ENCODE peak calls at places on chromosomes 3 and 15, in eight cellular contexts. One of them, this sample, is unnamed.

GRCh38 chr3:108130705-108131104 is 39.9 kb upstream of the CD47 start:
- DNase-seq in fibroblast of mammary gland: peak; percentile 54
- DNase-seq in fibroblast of lung: peak; percentile 61
- DNase-seq in AG09309: no peak
- DNase-seq in brain microvascular endothelial cell: no peak
- DNase-seq in astrocyte of the spinal cord: peak; percentile 0
- DNase-seq in A549: no peak
- DNase-seq in HFF-Myc: no peak
- DNase-seq in this sample: no peak

GRCh38 chr3:74614133-74614967 is at the start of gene CNTN3:
- DNase-seq in fibroblast of mammary gland: peak; percentile 35
- DNase-seq in fibroblast of lung: peak; percentile 26
- DNase-seq in AG09309: no peak
- DNase-seq in brain microvascular endothelial cell: no peak
- DNase-seq in astrocyte of the spinal cord: no peak
- DNase-seq in A549: no peak
- DNase-seq in HFF-Myc: no peak
- DNase-seq in this sample: no peak

GRCh38 chr15:47384316-47384715 is 333.0 kb upstream of the SEMA6D start:
- DNase-seq in fibroblast of mammary gland: peak; percentile 92
- DNase-seq in fibroblast of lung: peak; percentile 91
- DNase-seq in AG09309: peak; percentile 10
- DNase-seq in brain microvascular endothelial cell: peak; percentile 94
- DNase-seq in astrocyte of the spinal cord: peak; percentile 89
- DNase-seq in A549: peak; percentile 0
- DNase-seq in HFF-Myc: peak; percentile 75
- DNase-seq in this sample: no peak

GRCh38 chr3:40516201-40516600 is 8.6 kb upstream of the ZNF621 start:
- DNase-seq in fibroblast of mammary gland: no peak
- DNase-seq in fibroblast of lung: peak; percentile 84
- DNase-seq in AG09309: no peak
- DNase-seq in brain microvascular endothelial cell: peak; percentile 64
- DNase-seq in astrocyte of the spinal cord: peak; percentile 48
- DNase-seq in A549: no peak
- DNase-seq in HFF-Myc: no peak
- DNase-seq in this sample: no peak

GRCh38 chr3:72960812-72961518 is 35.6 kb upstream of the PPP4R2 start:
- DNase-seq in fibroblast of mammary gland: peak; percentile 75
- DNase-seq in fibroblast of lung: peak; percentile 15
- DNase-seq in AG09309: peak; percentile 37
- DNase-seq in brain microvascular endothelial cell: peak; percentile 20
- DNase-seq in astrocyte of the spinal cord: no peak
- DNase-seq in A549: no peak
- DNase-seq in HFF-Myc: no peak
- DNase-seq in this sample: peak; percentile 56

GRCh38 chr15:48358681-48359152 is 27.5 kb downstream of the DUT start:
- DNase-seq in fibroblast of mammary gland: peak; percentile 85
- DNase-seq in fibroblast of lung: peak; percentile 46
- DNase-seq in AG09309: no peak
- DNase-seq in brain microvascular endothelial cell: no peak
- DNase-seq in astrocyte of the spinal cord: peak; percentile 55
- DNase-seq in A549: no peak
- DNase-seq in HFF-Myc: no peak
- DNase-seq in this sample: no peak

GRCh38 chr3:151501171-151501790 is 40.4 kb upstream of the IGSF10 start:
- DNase-seq in fibroblast of mammary gland: no peak
- DNase-seq in fibroblast of lung: no peak
- DNase-seq in AG09309: no peak
- DNase-seq in brain microvascular endothelial cell: no peak
- DNase-seq in astrocyte of the spinal cord: no peak
- DNase-seq in A549: no peak
- DNase-seq in HFF-Myc: no peak
- DNase-seq in this sample: no peak

GRCh38 chr15:27774638-27775037 is 324.5 kb downstream of the OCA2 start:
- DNase-seq in fibroblast of mammary gland: no peak
- DNase-seq in fibroblast of lung: no peak
- DNase-seq in AG09309: no peak
- DNase-seq in brain microvascular endothelial cell: no peak
- DNase-seq in astrocyte of the spinal cord: no peak
- DNase-seq in A549: no peak
- DNase-seq in HFF-Myc: no peak
- DNase-seq in this sample: no peak

GRCh38 chr3:14725015-14725431 is 50.1 kb downstream of the C3orf20 start:
- DNase-seq in fibroblast of mammary gland: peak; percentile 86
- DNase-seq in fibroblast of lung: peak; percentile 30
- DNase-seq in AG09309: peak; percentile 27
- DNase-seq in brain microvascular endothelial cell: peak; percentile 22
- DNase-seq in astrocyte of the spinal cord: no peak
- DNase-seq in A549: peak; percentile 6
- DNase-seq in HFF-Myc: peak; percentile 6
- DNase-seq in this sample: peak; percentile 77

GRCh38 chr15:77021803-77022381 is 27.0 kb downstream of the PSTPIP1 start:
- DNase-seq in fibroblast of mammary gland: peak; percentile 47
- DNase-seq in fibroblast of lung: peak; percentile 65
- DNase-seq in AG09309: peak; percentile 17
- DNase-seq in brain microvascular endothelial cell: peak; percentile 33
- DNase-seq in astrocyte of the spinal cord: peak; percentile 36
- DNase-seq in A549: no peak
- DNase-seq in HFF-Myc: no peak
- DNase-seq in this sample: no peak

GRCh38 chr3:56796202-56796601 is 5.5 kb downstream of the ARHGEF3 start:
- DNase-seq in fibroblast of mammary gland: peak; percentile 46
- DNase-seq in fibroblast of lung: peak; percentile 90
- DNase-seq in AG09309: peak; percentile 68
- DNase-seq in brain microvascular endothelial cell: peak; percentile 69
- DNase-seq in astrocyte of the spinal cord: peak; percentile 32
- DNase-seq in A549: no peak
- DNase-seq in HFF-Myc: no peak
- DNase-seq in this sample: no peak

GRCh38 chr15:67135494-67135893 is 70.1 kb downstream of the SMAD3 start:
- DNase-seq in fibroblast of mammary gland: no peak
- DNase-seq in fibroblast of lung: peak; percentile 78
- DNase-seq in AG09309: no peak
- DNase-seq in brain microvascular endothelial cell: no peak
- DNase-seq in astrocyte of the spinal cord: peak; percentile 66
- DNase-seq in A549: peak; percentile 90
- DNase-seq in HFF-Myc: no peak
- DNase-seq in this sample: no peak

GRCh38 chr3:52070724-52071621 is 14.6 kb upstream of the DUSP7 start:
- DNase-seq in fibroblast of mammary gland: no peak
- DNase-seq in fibroblast of lung: no peak
- DNase-seq in AG09309: no peak
- DNase-seq in brain microvascular endothelial cell: no peak
- DNase-seq in astrocyte of the spinal cord: no peak
- DNase-seq in A549: no peak
- DNase-seq in HFF-Myc: no peak
- DNase-seq in this sample: no peak

GRCh38 chr3:81419196-81419595 is 342.2 kb downstream of the GBE1 start:
- DNase-seq in fibroblast of mammary gland: peak; percentile 35
- DNase-seq in fibroblast of lung: no peak
- DNase-seq in AG09309: no peak
- DNase-seq in brain microvascular endothelial cell: no peak
- DNase-seq in astrocyte of the spinal cord: peak; percentile 39
- DNase-seq in A549: peak; percentile 6
- DNase-seq in HFF-Myc: no peak
- DNase-seq in this sample: no peak

GRCh38 chr15:73053398-73053723 is 1.1 kb downstream of the NEO1 start:
- DNase-seq in fibroblast of mammary gland: no peak
- DNase-seq in fibroblast of lung: no peak
- DNase-seq in AG09309: no peak
- DNase-seq in brain microvascular endothelial cell: no peak
- DNase-seq in astrocyte of the spinal cord: no peak
- DNase-seq in A549: no peak
- DNase-seq in HFF-Myc: no peak
- DNase-seq in this sample: no peak
- H3K4me3 ChIP-seq in fibroblast of mammary gland: peak overlapping the region; percentile 59
- H3K4me3 ChIP-seq in fibroblast of lung: peak overlapping the region; percentile 46
- H3K4me3 ChIP-seq in AG09309: peak overlapping the region; percentile 68
- H3K4me3 ChIP-seq in brain microvascular endothelial cell: peak overlapping the region; percentile 63
- H3K4me3 ChIP-seq in astrocyte of the spinal cord: peak overlapping the region; percentile 64
- H3K4me3 ChIP-seq in A549: peak overlapping the region; percentile 89
- H3K4me3 ChIP-seq in HFF-Myc: peak overlapping the region; percentile 42
- H3K4me3 ChIP-seq in this sample: peak overlapping the region; percentile 61

GRCh38 chr3:13093687-13094086 is 20.5 kb upstream of the IQSEC1 start:
- DNase-seq in fibroblast of mammary gland: no peak
- DNase-seq in fibroblast of lung: peak; percentile 5
- DNase-seq in AG09309: no peak
- DNase-seq in brain microvascular endothelial cell: no peak
- DNase-seq in astrocyte of the spinal cord: no peak
- DNase-seq in A549: no peak
- DNase-seq in HFF-Myc: no peak
- DNase-seq in this sample: no peak

GRCh38 chr3:13091898-13092620 is 18.8 kb upstream of the IQSEC1 start:
- DNase-seq in fibroblast of mammary gland: peak; percentile 58
- DNase-seq in fibroblast of lung: peak; percentile 51
- DNase-seq in AG09309: peak; percentile 17
- DNase-seq in brain microvascular endothelial cell: peak; percentile 65
- DNase-seq in astrocyte of the spinal cord: peak; percentile 72
- DNase-seq in A549: peak; percentile 80
- DNase-seq in HFF-Myc: peak; percentile 32
- DNase-seq in this sample: peak; percentile 66

GRCh38 chr3:13095408-13095861 is 22.2 kb upstream of the IQSEC1 start:
- DNase-seq in fibroblast of mammary gland: no peak
- DNase-seq in fibroblast of lung: no peak
- DNase-seq in AG09309: no peak
- DNase-seq in brain microvascular endothelial cell: no peak
- DNase-seq in astrocyte of the spinal cord: no peak
- DNase-seq in A549: no peak
- DNase-seq in HFF-Myc: no peak
- DNase-seq in this sample: no peak

GRCh38 chr3:13096356-13096755 is 23.1 kb upstream of the IQSEC1 start:
- DNase-seq in fibroblast of mammary gland: no peak
- DNase-seq in fibroblast of lung: no peak
- DNase-seq in AG09309: no peak
- DNase-seq in brain microvascular endothelial cell: no peak
- DNase-seq in astrocyte of the spinal cord: no peak
- DNase-seq in A549: no peak
- DNase-seq in HFF-Myc: no peak
- DNase-seq in this sample: no peak

DNA sequence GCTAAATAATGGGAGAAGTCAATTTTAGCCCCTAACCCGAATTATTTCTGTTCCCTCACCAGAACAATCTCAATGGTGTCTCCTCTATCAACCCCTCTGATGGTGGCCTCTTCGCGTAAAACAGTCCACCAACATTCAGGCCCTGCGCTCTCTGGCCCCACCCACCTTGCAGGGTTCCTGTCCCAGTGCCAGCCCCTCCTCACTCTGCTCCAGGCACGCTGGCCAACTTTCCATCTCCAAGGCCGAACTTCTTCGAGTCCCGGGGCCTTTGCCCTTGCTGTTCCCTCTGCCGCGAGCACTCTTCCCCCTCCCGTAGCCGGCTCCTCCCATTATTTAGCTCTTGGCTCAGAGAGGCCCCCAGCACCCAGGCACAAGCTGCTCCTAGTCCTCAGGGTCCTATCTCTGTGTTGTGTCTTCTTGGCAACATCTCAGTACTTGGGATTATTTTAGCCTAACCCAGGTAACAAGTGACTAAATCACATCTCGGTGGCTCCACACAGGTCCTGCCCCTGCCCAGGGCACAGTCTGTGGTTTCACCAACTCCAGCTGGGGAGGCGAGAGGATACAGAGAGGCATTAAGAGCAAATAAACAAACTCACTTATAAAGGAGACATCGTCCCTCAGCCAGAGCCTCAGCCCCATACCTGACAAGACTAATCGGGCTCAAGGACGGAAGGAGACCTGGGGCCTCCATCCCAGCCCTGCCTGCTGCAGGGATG is 19.6 kb upstream of the IQSEC1 start:
- DNase-seq in fibroblast of mammary gland: no peak
- DNase-seq in fibroblast of lung: no peak
- DNase-seq in AG09309: no peak
- DNase-seq in brain microvascular endothelial cell: no peak
- DNase-seq in astrocyte of the spinal cord: no peak
- DNase-seq in A549: no peak
- DNase-seq in HFF-Myc: no peak
- DNase-seq in this sample: no peak
- TF ChIP-seq CTCF in fibroblast of mammary gland: no peak
- TF ChIP-seq CTCF in fibroblast of lung: no peak
- TF ChIP-seq CTCF in AG09309: no peak
- TF ChIP-seq CTCF in brain microvascular endothelial cell: no peak
- TF ChIP-seq CTCF in astrocyte of the spinal cord: no peak
- TF ChIP-seq CTCF in A549: no peak
- TF ChIP-seq CTCF in HFF-Myc: no peak
- TF ChIP-seq CTCF in this sample: no peak

GRCh38 chr3:45167011-45167911 is 21.1 kb upstream of the CDCP1 start:
- DNase-seq in fibroblast of mammary gland: peak; percentile 87
- DNase-seq in fibroblast of lung: peak; percentile 98
- DNase-seq in AG09309: peak; percentile 79
- DNase-seq in brain microvascular endothelial cell: peak; percentile 89
- DNase-seq in astrocyte of the spinal cord: peak; percentile 96
- DNase-seq in A549: peak; percentile 95
- DNase-seq in HFF-Myc: peak; percentile 90
- DNase-seq in this sample: peak; percentile 67
- H3K4me3 ChIP-seq in fibroblast of mammary gland: no peak overlapping the region
- H3K4me3 ChIP-seq in fibroblast of lung: no peak overlapping the region
- H3K4me3 ChIP-seq in AG09309: no peak overlapping the region
- H3K4me3 ChIP-seq in brain microvascular endothelial cell: peak overlapping the region; percentile 35
- H3K4me3 ChIP-seq in astrocyte of the spinal cord: no peak overlapping the region
- H3K4me3 ChIP-seq in A549: no peak overlapping the region
- H3K4me3 ChIP-seq in HFF-Myc: no peak overlapping the region
- H3K4me3 ChIP-seq in this sample: no peak overlapping the region

DNA sequence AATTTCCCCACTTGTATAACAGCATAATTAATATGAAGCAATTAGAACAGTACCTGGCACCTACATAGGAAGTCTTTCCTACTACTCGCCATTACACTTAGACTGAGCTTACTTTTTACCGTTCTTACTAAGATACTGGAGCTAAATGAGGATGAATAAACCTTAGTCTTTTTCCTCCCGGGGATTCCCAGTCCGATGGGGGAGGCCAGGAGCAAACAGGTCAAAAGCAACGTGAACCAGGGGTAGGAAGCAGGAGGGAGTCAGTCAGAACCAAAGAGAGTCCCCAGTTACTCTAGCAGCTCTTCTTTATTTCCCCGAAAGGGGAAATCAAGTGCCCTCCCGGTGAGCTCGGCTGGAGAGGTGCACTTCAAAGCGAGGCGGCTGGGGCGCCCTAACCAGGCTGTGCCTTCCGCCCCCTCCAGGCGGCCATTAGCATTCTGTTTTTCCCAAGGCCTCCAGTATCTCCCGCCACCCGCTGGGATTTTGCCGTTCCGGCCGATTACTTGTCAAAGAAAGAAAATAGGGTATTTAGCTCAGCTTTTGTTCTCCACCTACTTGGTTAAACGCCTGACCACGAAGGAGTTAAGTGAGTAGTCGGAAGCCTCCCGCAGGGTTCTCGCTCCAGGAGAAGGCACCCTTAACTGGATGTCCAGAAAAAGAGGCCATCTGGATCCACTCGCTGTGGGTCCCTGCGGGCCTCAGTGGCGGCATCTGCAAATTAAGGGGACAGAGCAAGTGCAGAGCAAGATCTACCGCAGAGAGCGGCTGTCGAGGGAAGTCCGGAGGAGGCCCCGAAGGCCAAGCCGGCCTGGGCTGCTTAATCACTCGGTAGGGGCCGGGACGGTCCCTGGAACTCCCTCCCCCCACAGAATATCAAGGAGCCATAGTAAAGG is 6.3 kb upstream of the EOMES start:
- DNase-seq in fibroblast of mammary gland: no peak
- DNase-seq in fibroblast of lung: no peak
- DNase-seq in AG09309: no peak
- DNase-seq in brain microvascular endothelial cell: no peak
- DNase-seq in astrocyte of the spinal cord: no peak
- DNase-seq in A549: no peak
- DNase-seq in HFF-Myc: no peak
- DNase-seq in this sample: no peak
- TF ChIP-seq CTCF in fibroblast of mammary gland: peak; percentile 13
- TF ChIP-seq CTCF in fibroblast of lung: no peak
- TF ChIP-seq CTCF in AG09309: peak; percentile 9
- TF ChIP-seq CTCF in brain microvascular endothelial cell: peak; percentile 47
- TF ChIP-seq CTCF in astrocyte of the spinal cord: peak; percentile 21
- TF ChIP-seq CTCF in A549: no peak
- TF ChIP-seq CTCF in HFF-Myc: no peak
- TF ChIP-seq CTCF in this sample: no peak

GRCh38 chr3:120448707-120449650 is 1.8 kb downstream of the FSTL1 start:
- DNase-seq in fibroblast of mammary gland: peak; percentile 80
- DNase-seq in fibroblast of lung: peak; percentile 95
- DNase-seq in AG09309: peak; percentile 76
- DNase-seq in brain microvascular endothelial cell: peak; percentile 54
- DNase-seq in astrocyte of the spinal cord: peak; percentile 79
- DNase-seq in A549: peak; percentile 42
- DNase-seq in HFF-Myc: no peak
- DNase-seq in this sample: no peak
- H3K4me3 ChIP-seq in fibroblast of mammary gland: peak overlapping the region; percentile 92
- H3K4me3 ChIP-seq in fibroblast of lung: peak overlapping the region; percentile 75
- H3K4me3 ChIP-seq in AG09309: peak overlapping the region; percentile 78
- H3K4me3 ChIP-seq in brain microvascular endothelial cell: peak overlapping the region; percentile 88
- H3K4me3 ChIP-seq in astrocyte of the spinal cord: peak overlapping the region; percentile 82
- H3K4me3 ChIP-seq in A549: peak overlapping the region; percentile 81
- H3K4me3 ChIP-seq in HFF-Myc: peak overlapping the region; percentile 76
- H3K4me3 ChIP-seq in this sample: no peak overlapping the region